ENCODE peak calls at places on chromosomes 7 and 10, in nine cellular contexts. D is astrocyte, N is upper lobe of right lung, K is A549, S is HCT116, U is Peyer's patch, E is right atrium auricular region, T is K562, W is sigmoid colon. X is an unnamed sample.

GRCh38 chr7:116698930-116699722 is 27.1 kb downstream of the MET start:
- DNase-seq in D (no peak), N (no peak), K (no peak), S (no peak), U (no peak), E (no peak), T (no peak), W (no peak), X (no peak)

GRCh38 chr7:17633099-17633498 is 307.2 kb downstream of the SNX13 start:
- DNase-seq in D (peak; percentile 70), N (no peak), K (peak; percentile 78), S (peak; percentile 41), U (no peak), E (no peak), T (no peak), W (no peak), X (no peak)

GRCh38 chr7:80273327-80273726 is 138.7 kb downstream of the GNAI1 start:
- DNase-seq in D (peak; percentile 67), N (no peak), K (no peak), S (no peak), U (no peak), E (no peak), T (no peak), W (no peak), X (no peak)

GRCh38 chr10:132588301-132589013 is 50.9 kb downstream of the INPP5A start:
- DNase-seq in D (no peak), N (no peak), K (no peak), S (no peak), U (peak; percentile 40), E (peak; percentile 74), T (no peak), W (peak; percentile 78), X (no peak)

GRCh38 chr7:99010281-99010680 is 131.9 kb downstream of the TRRAP start:
- DNase-seq in D (no peak), N (no peak), K (no peak), S (no peak), U (no peak), E (no peak), T (no peak), W (no peak), X (no peak)

GRCh38 chr10:18607979-18608378 is 43.4 kb downstream of the NSUN6 start:
- DNase-seq in D (peak; percentile 5), N (no peak), K (peak; percentile 24), S (no peak), U (no peak), E (no peak), T (no peak), W (no peak), X (no peak)

GRCh38 chr10:42963302-42963701 is 113.6 kb upstream of the RET start:
- DNase-seq in D (no peak), N (peak; percentile 60), K (no peak), S (no peak), U (no peak), E (peak; percentile 34), T (no peak), W (peak; percentile 21), X (no peak)

GRCh38 chr7:85054306-85054705 is 132.6 kb downstream of the SEMA3D start:
- DNase-seq in D (no peak), N (no peak), K (no peak), S (no peak), U (no peak), E (no peak), T (no peak), W (no peak), X (no peak)

GRCh38 chr10:7056216-7056615 is 354.6 kb downstream of the SFMBT2 start:
- DNase-seq in D (no peak), N (no peak), K (no peak), S (no peak), U (no peak), E (no peak), T (no peak), W (no peak), X (no peak)

GRCh38 chr10:17599089-17599488 is 18.1 kb downstream of the HACD1 start:
- DNase-seq in D (peak; percentile 26), N (no peak), K (peak; percentile 40), S (peak; percentile 13), U (no peak), E (no peak), T (peak; percentile 19), W (no peak), X (no peak)
- H3K4me3 ChIP-seq in D (no peak overlapping the region), N (no peak overlapping the region), K (no peak overlapping the region), S (no peak overlapping the region), U (no peak overlapping the region), E (no peak overlapping the region), T (no peak overlapping the region), W (no peak overlapping the region), X (no peak overlapping the region)

GRCh38 chr7:77822269-77822668 is 23.7 kb downstream of the PHTF2 start:
- DNase-seq in D (no peak), N (no peak), K (no peak), S (no peak), U (no peak), E (no peak), T (no peak), W (no peak), X (no peak)
- H3K27ac ChIP-seq in D (no peak overlapping the region), N (no peak overlapping the region), K (no peak overlapping the region), S (no peak overlapping the region), U (no peak overlapping the region), E (no peak overlapping the region), T (peak overlapping the region; percentile 14), W (no peak overlapping the region), X (no peak overlapping the region)

GRCh38 chr7:129835436-129836020 is 117.2 kb downstream of the UBE2H start:
- DNase-seq in D (no peak), N (no peak), K (no peak), S (no peak), U (no peak), E (no peak), T (no peak), W (no peak), X (no peak)

GRCh38 chr7:129840757-129841156 is 112.0 kb downstream of the UBE2H start:
- DNase-seq in D (peak; percentile 90), N (no peak), K (no peak), S (no peak), U (no peak), E (no peak), T (no peak), W (no peak), X (no peak)

GRCh38 chr7:129841465-129841864 is 111.3 kb downstream of the UBE2H start:
- DNase-seq in D (no peak), N (no peak), K (no peak), S (no peak), U (no peak), E (no peak), T (no peak), W (no peak), X (no peak)

GRCh38 chr7:129832701-129833227 is 120.0 kb downstream of the UBE2H start:
- DNase-seq in D (peak; percentile 59), N (no peak), K (no peak), S (no peak), U (no peak), E (no peak), T (no peak), W (no peak), X (no peak)

GRCh38 chr7:129836983-129837382 is 115.8 kb downstream of the UBE2H start:
- DNase-seq in D (no peak), N (no peak), K (no peak), S (no peak), U (no peak), E (no peak), T (no peak), W (no peak), X (no peak)
- H3K4me3 ChIP-seq in D (no peak overlapping the region), N (no peak overlapping the region), K (no peak overlapping the region), S (no peak overlapping the region), U (no peak overlapping the region), E (no peak overlapping the region), T (no peak overlapping the region), W (no peak overlapping the region), X (no peak overlapping the region)

DNA sequence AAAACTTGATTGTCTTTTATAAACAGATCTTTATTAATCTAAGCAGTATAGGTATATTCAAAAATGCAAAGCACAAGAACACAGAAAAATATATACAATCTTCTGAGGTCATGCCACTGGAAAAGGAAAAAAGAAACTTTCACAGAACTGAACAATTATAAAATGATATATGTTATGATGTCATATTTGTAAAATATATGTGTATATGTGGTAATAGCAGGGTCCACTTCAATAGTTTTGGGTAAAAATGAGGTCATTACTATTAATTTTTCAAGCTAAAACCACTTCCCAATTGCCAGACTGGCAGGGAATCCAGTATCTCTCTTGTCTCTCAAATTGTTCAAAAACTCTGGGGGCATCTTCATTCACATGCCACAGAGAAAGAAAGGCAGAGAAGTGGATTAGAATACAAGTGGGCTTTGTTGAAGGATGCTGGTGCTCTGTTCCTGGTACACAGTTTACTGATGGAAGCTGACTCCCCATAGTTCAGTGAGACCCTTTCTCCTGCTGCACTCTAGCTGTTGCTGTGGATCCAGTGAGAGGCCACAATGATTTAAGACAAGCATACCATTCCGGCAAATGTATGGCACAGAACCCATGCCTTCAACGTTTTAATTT is 19.7 kb downstream of the CTNNA3 start:
- DNase-seq in D (no peak), N (no peak), K (no peak), S (no peak), U (no peak), E (no peak), T (no peak), W (no peak), X (no peak)
- H3K27ac ChIP-seq in D (no peak overlapping the region), N (no peak overlapping the region), K (no peak overlapping the region), S (no peak overlapping the region), U (no peak overlapping the region), E (no peak overlapping the region), T (no peak overlapping the region), W (no peak overlapping the region), X (no peak overlapping the region)

DNA sequence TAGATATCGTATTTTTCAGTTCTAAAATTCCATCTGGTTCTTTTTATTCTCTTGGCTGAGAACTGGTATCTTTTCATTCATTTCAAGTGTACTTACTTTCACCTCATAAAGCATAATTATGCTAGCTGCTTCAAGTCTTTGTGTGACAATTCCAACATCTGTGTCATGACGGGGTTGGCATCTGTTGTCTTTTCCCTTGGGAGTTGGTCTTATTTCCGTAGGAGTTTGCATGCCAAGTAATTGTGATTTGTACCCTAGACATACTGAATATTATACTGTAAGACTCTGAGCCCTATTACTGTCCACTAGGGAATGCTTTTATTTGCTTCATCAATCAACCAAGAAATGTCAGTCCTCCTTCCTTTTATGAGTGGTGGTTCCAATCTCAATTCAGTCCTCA is 24.6 kb upstream of the HUS1 start:
- DNase-seq in D (no peak), N (no peak), K (no peak), S (no peak), U (no peak), E (no peak), T (no peak), W (no peak), X (no peak)
- H3K4me3 ChIP-seq in D (no peak overlapping the region), N (no peak overlapping the region), K (no peak overlapping the region), S (no peak overlapping the region), U (no peak overlapping the region), E (no peak overlapping the region), T (no peak overlapping the region), W (no peak overlapping the region), X (no peak overlapping the region)

GRCh38 chr10:44818721-44819127 is 92.4 kb upstream of the TMEM72 start:
- DNase-seq in D (peak; percentile 46), N (no peak), K (no peak), S (no peak), U (no peak), E (no peak), T (no peak), W (no peak), X (no peak)
- H3K27ac ChIP-seq in D (no peak overlapping the region), N (no peak overlapping the region), K (no peak overlapping the region), S (no peak overlapping the region), U (no peak overlapping the region), E (no peak overlapping the region), T (no peak overlapping the region), W (no peak overlapping the region), X (no peak overlapping the region)

GRCh38 chr10:32148864-32149256 is 92.6 kb upstream of the KIF5B start:
- DNase-seq in D (no peak), N (no peak), K (no peak), S (no peak), U (no peak), E (no peak), T (no peak), W (no peak), X (no peak)
- H3K4me3 ChIP-seq in D (peak overlapping the region; percentile 32), N (no peak overlapping the region), K (no peak overlapping the region), S (no peak overlapping the region), U (no peak overlapping the region), E (peak overlapping the region; percentile 5), T (no peak overlapping the region), W (no peak overlapping the region), X (peak overlapping the region; percentile 35)

X was measured in coronary artery.